ENCODE peak calls at places on chromosomes 5 and 9, in eight cellular contexts. U, I, M, D, Q, J, P and X are unnamed samples.
A peak's percentile ranks its signal among the peaks of the same experiment; 100 is the strongest.

GRCh38 chr5:115160975-115161475 is 8.7 kb downstream of the TRIM36 start:
- DNase-seq in U (no peak), I (no peak), M (no peak), D (no peak), Q (no peak), J (no peak), P (no peak), X (no peak)

GRCh38 chr5:132226516-132227234 is 978 bp downstream of the P4HA2 start:
- DNase-seq in U (no peak), I (peak; percentile 47), M (no peak), D (no peak), Q (peak; percentile 42), J (no peak), P (peak; percentile 68), X (no peak)

GRCh38 chr9:134433101-134433500 is 106.8 kb downstream of the RXRA start:
- DNase-seq in U (no peak), I (peak; percentile 32), M (no peak), D (no peak), Q (peak; percentile 51), J (no peak), P (peak; percentile 33), X (no peak)

GRCh38 chr5:153896117-153896516 is 142.6 kb downstream of the FAM114A2 start:
- DNase-seq in U (no peak), I (peak; percentile 8), M (no peak), D (no peak), Q (peak; percentile 60), J (no peak), P (peak; percentile 37), X (no peak)

GRCh38 chr5:143026380-143026779 is 256.2 kb downstream of the ARHGAP26 start:
- DNase-seq in U (no peak), I (no peak), M (no peak), D (no peak), Q (no peak), J (no peak), P (no peak), X (no peak)

GRCh38 chr5:64646169-64646568 is 44.1 kb upstream of the SHISAL2B start:
- DNase-seq in U (no peak), I (no peak), M (no peak), D (no peak), Q (no peak), J (no peak), P (no peak), X (no peak)

GRCh38 chr9:94869415-94869838 is 142.9 kb downstream of the AOPEP start:
- DNase-seq in U (no peak), I (peak; percentile 58), M (no peak), D (no peak), Q (no peak), J (no peak), P (peak; percentile 90), X (no peak)

GRCh38 chr9:130632841-130633240 is 31.6 kb upstream of the PRDM12 start:
- DNase-seq in U (no peak), I (no peak), M (no peak), D (no peak), Q (no peak), J (no peak), P (no peak), X (no peak)

GRCh38 chr5:10631597-10631996 is 67.7 kb downstream of the ANKRD33B start:
- DNase-seq in U (no peak), I (no peak), M (no peak), D (no peak), Q (no peak), J (no peak), P (no peak), X (no peak)

GRCh38 chr9:130681769-130682489 is 11.7 kb upstream of the EXOSC2 start:
- DNase-seq in U (no peak), I (no peak), M (peak; percentile 88), D (peak; percentile 77), Q (no peak), J (no peak), P (no peak), X (no peak)

GRCh38 chr5:57302643-57303042 is 128.8 kb downstream of the GPBP1 start:
- DNase-seq in U (no peak), I (peak; percentile 94), M (no peak), D (no peak), Q (peak; percentile 13), J (peak; percentile 15), P (peak; percentile 63), X (no peak)

GRCh38 chr9:120742951-120743416 is 28.7 kb upstream of the MEGF9 start:
- DNase-seq in U (peak; percentile 55), I (no peak), M (peak; percentile 78), D (no peak), Q (peak; percentile 34), J (no peak), P (peak; percentile 27), X (peak; percentile 74)

GRCh38 chr5:94777163-94777885 is 158.9 kb downstream of the SLF1 start:
- DNase-seq in U (no peak), I (no peak), M (no peak), D (no peak), Q (no peak), J (no peak), P (no peak), X (no peak)

GRCh38 chr9:87746186-87746585 is 20.3 kb downstream of the CTSL start:
- DNase-seq in U (no peak), I (no peak), M (no peak), D (no peak), Q (no peak), J (no peak), P (no peak), X (no peak)

GRCh38 chr5:97547414-97547813 is 364.4 kb upstream of the RIOK2 start:
- DNase-seq in U (no peak), I (no peak), M (no peak), D (no peak), Q (no peak), J (no peak), P (no peak), X (no peak)

GRCh38 chr9:132804576-132805295 is 73.3 kb downstream of the AK8 start:
- DNase-seq in U (no peak), I (no peak), M (no peak), D (no peak), Q (no peak), J (no peak), P (no peak), X (no peak)

GRCh38 chr5:141841781-141842180 is 36.4 kb downstream of the PCDH1 start:
- DNase-seq in U (no peak), I (no peak), M (no peak), D (no peak), Q (no peak), J (no peak), P (no peak), X (no peak)

GRCh38 chr9:134325813-134326753 is at the start of gene RXRA:
- DNase-seq in U (peak; percentile 72), I (peak; percentile 81), M (peak; percentile 98), D (peak; percentile 89), Q (peak; percentile 92), J (peak; percentile 27), P (peak; percentile 88), X (peak; percentile 89)

GRCh38 chr9:121292801-121293241 is 24.9 kb downstream of the GSN start:
- DNase-seq in U (no peak), I (no peak), M (no peak), D (no peak), Q (no peak), J (no peak), P (no peak), X (no peak)

GRCh38 chr9:71765693-71766092 is 2.6 kb downstream of the CEMIP2 start:
- DNase-seq in U (no peak), I (no peak), M (no peak), D (no peak), Q (no peak), J (no peak), P (peak; percentile 78), X (no peak)

GRCh38 chr9:88722753-88723152 is 187.8 kb downstream of the NXNL2 start:
- DNase-seq in U (peak; percentile 19), I (peak; percentile 33), M (no peak), D (no peak), Q (no peak), J (no peak), P (no peak), X (peak; percentile 72)

GRCh38 chr9:98312365-98312764 is 56.9 kb upstream of the TBC1D2 start:
- DNase-seq in U (no peak), I (no peak), M (no peak), D (no peak), Q (no peak), J (no peak), P (no peak), X (no peak)

GRCh38 chr5:39072915-39073758 is 1.1 kb downstream of the RICTOR start:
- DNase-seq in U (peak; percentile 61), I (peak; percentile 52), M (peak; percentile 73), D (peak; percentile 73), Q (peak; percentile 33), J (peak; percentile 34), P (peak; percentile 52), X (peak; percentile 31)

GRCh38 chr9:32264171-32264862 is 120.1 kb upstream of the ACO1 start:
- DNase-seq in U (no peak), I (peak; percentile 22), M (peak; percentile 66), D (peak; percentile 55), Q (no peak), J (no peak), P (peak; percentile 12), X (peak; percentile 10)

GRCh38 chr5:113274836-113275414 is 159.9 kb downstream of the TSSK1B start:
- DNase-seq in U (no peak), I (no peak), M (peak; percentile 22), D (peak; percentile 76), Q (no peak), J (no peak), P (no peak), X (no peak)

GRCh38 chr9:21801683-21802417 is 586 bp upstream of the MTAP start:
- DNase-seq in U (peak; percentile 27), I (peak; percentile 91), M (peak; percentile 77), D (peak; percentile 82), Q (peak; percentile 88), J (no peak), P (peak; percentile 88), X (peak; percentile 59)

GRCh38 chr9:99345936-99346335 is 123.9 kb downstream of the SEC61B start:
- DNase-seq in U (no peak), I (peak; percentile 14), M (no peak), D (no peak), Q (no peak), J (no peak), P (peak; percentile 52), X (peak; percentile 77)

GRCh38 chr5:138725885-138726457 is 27.3 kb upstream of the CTNNA1 start:
- DNase-seq in U (no peak), I (no peak), M (no peak), D (peak; percentile 56), Q (peak; percentile 22), J (no peak), P (no peak), X (no peak)

GRCh38 chr5:132877938-132878337 is 4.5 kb downstream of the LEAP2 start:
- DNase-seq in U (no peak), I (peak; percentile 46), M (no peak), D (no peak), Q (no peak), J (no peak), P (peak; percentile 74), X (peak; percentile 31)

GRCh38 chr5:18850159-18850558 is 1137.8 kb downstream of the CDH18 start:
- DNase-seq in U (no peak), I (no peak), M (no peak), D (no peak), Q (no peak), J (no peak), P (no peak), X (no peak)

GRCh38 chr9:98161851-98162250 is 30.6 kb downstream of the CORO2A start:
- DNase-seq in U (no peak), I (no peak), M (no peak), D (no peak), Q (no peak), J (no peak), P (no peak), X (no peak)

GRCh38 chr9:9751996-9752395 is 860.8 kb downstream of the PTPRD start:
- DNase-seq in U (no peak), I (no peak), M (no peak), D (no peak), Q (no peak), J (no peak), P (no peak), X (no peak)

GRCh38 chr9:16321461-16322119 is 548.9 kb downstream of the BNC2 start:
- DNase-seq in U (peak; percentile 26), I (peak; percentile 60), M (no peak), D (no peak), Q (peak; percentile 72), J (no peak), P (peak; percentile 77), X (no peak)